ENCODE peak calls at places on chromosomes 11 and 22, in eight cellular contexts. M is A549; I is tibial nerve; R is uterus; Q is CD4-positive, CD25-positive, alpha-beta regulatory T cell; B is upper lobe of left lung; C is left lung; Y is esophagus squamous epithelium. O is an unnamed sample.

GRCh38 chr11:83649468-83649915 is 363.3 kb upstream of the CCDC90B start:
- DNase-seq in M (no peak), I (no peak), R (no peak), Q (no peak), B (no peak), C (no peak), Y (no peak), O (no peak)

GRCh38 chr11:11078344-11078743 is 220.5 kb upstream of the ZBED5 start:
- DNase-seq in M (peak; percentile 40), I (no peak), R (no peak), Q (no peak), B (no peak), C (no peak), Y (no peak), O (no peak)

GRCh38 chr22:23180893-23181762 is 819 bp downstream of the BCR start:
- DNase-seq in M (peak; percentile 26), I (no peak), R (no peak), Q (peak; percentile 43), B (peak; percentile 26), C (peak; percentile 86), Y (no peak), O (peak; percentile 21)

GRCh38 chr11:75492181-75492820 is 33.4 kb downstream of the GDPD5 start:
- DNase-seq in M (no peak), I (no peak), R (no peak), Q (peak; percentile 25), B (no peak), C (no peak), Y (no peak), O (no peak)

GRCh38 chr11:114345575-114346222 is 49.5 kb downstream of the NNMT start:
- DNase-seq in M (no peak), I (no peak), R (no peak), Q (no peak), B (no peak), C (no peak), Y (no peak), O (no peak)

GRCh38 chr11:79437274-79437980 is 3.4 kb downstream of the TENM4 start:
- DNase-seq in M (no peak), I (peak; percentile 43), R (peak; percentile 55), Q (no peak), B (peak; percentile 41), C (peak; percentile 88), Y (no peak), O (no peak)

GRCh38 chr11:82080160-82080559 is 653.5 kb downstream of the FAM181B start:
- DNase-seq in M (no peak), I (no peak), R (no peak), Q (no peak), B (no peak), C (no peak), Y (no peak), O (no peak)

GRCh38 chr11:33307984-33308383 is 50.8 kb downstream of the HIPK3 start:
- DNase-seq in M (no peak), I (no peak), R (no peak), Q (no peak), B (no peak), C (no peak), Y (no peak), O (no peak)

GRCh38 chr22:20626811-20627210 is 119.4 kb downstream of the MED15 start:
- DNase-seq in M (no peak), I (no peak), R (no peak), Q (no peak), B (no peak), C (no peak), Y (no peak), O (no peak)

GRCh38 chr22:44968736-44969135 is 41.1 kb downstream of the PHF21B start:
- DNase-seq in M (no peak), I (no peak), R (no peak), Q (no peak), B (no peak), C (no peak), Y (no peak), O (no peak)

GRCh38 chr11:74726547-74727182 is 4.6 kb downstream of the CHRDL2 start:
- DNase-seq in M (peak; percentile 74), I (peak; percentile 71), R (peak; percentile 81), Q (peak; percentile 53), B (peak; percentile 78), C (peak; percentile 86), Y (no peak), O (peak; percentile 35)

GRCh38 chr11:67165595-67165994 is 46.5 kb downstream of the KDM2A start:
- DNase-seq in M (no peak), I (no peak), R (no peak), Q (no peak), B (no peak), C (no peak), Y (no peak), O (no peak)

GRCh38 chr11:88300888-88301477 is 36.6 kb downstream of the CTSC start:
- DNase-seq in M (no peak), I (no peak), R (no peak), Q (no peak), B (peak; percentile 76), C (no peak), Y (no peak), O (no peak)

GRCh38 chr11:93652161-93652597 is 9.3 kb upstream of the CEP295 start:
- DNase-seq in M (peak; percentile 38), I (peak; percentile 65), R (no peak), Q (peak; percentile 23), B (no peak), C (no peak), Y (no peak), O (peak; percentile 39)

GRCh38 chr11:73661035-73661628 is 14.8 kb downstream of the PLEKHB1 start:
- DNase-seq in M (peak; percentile 78), I (peak; percentile 95), R (peak; percentile 88), Q (peak; percentile 75), B (peak; percentile 89), C (peak; percentile 98), Y (peak; percentile 33), O (peak; percentile 82)

GRCh38 chr11:12943276-12943675 is 65.8 kb upstream of the RASSF10 start:
- DNase-seq in M (no peak), I (no peak), R (no peak), Q (no peak), B (no peak), C (no peak), Y (no peak), O (no peak)

GRCh38 chr22:45112136-45112879 is 51.4 kb upstream of the NUP50 start:
- DNase-seq in M (no peak), I (no peak), R (no peak), Q (no peak), B (no peak), C (no peak), Y (no peak), O (no peak)

GRCh38 chr11:3222003-3222855 is 3.6 kb upstream of the MRGPRG start:
- DNase-seq in M (no peak), I (no peak), R (peak; percentile 11), Q (no peak), B (no peak), C (peak; percentile 76), Y (no peak), O (no peak)
- H3K9me3 ChIP-seq in M (no peaks in the 10 kb centered on the region), I (no peaks in the 10 kb centered on the region), R (no peaks in the 10 kb centered on the region), Q (no peaks in the 10 kb centered on the region), B (no peaks in the 10 kb centered on the region), C (no peaks in the 10 kb centered on the region), Y (no peaks in the 10 kb centered on the region), O (no peaks in the 10 kb centered on the region)

GRCh38 chr22:30889268-30889995 is 79.1 kb downstream of the MORC2 start:
- DNase-seq in M (no peak), I (no peak), R (no peak), Q (no peak), B (peak; percentile 14), C (no peak), Y (no peak), O (no peak)
- H3K4me1 ChIP-seq in M (no peaks in the 10 kb centered on the region), I (no peaks in the 10 kb centered on the region), R (no peaks in the 10 kb centered on the region), Q (peaks cover 10% of the 10 kb centered on the region), B (no peaks in the 10 kb centered on the region), C (no peaks in the 10 kb centered on the region), Y (no peaks in the 10 kb centered on the region), O (no peaks in the 10 kb centered on the region)

GRCh38 chr11:36292311-36292722 is 3.1 kb upstream of the COMMD9 start:
- DNase-seq in M (peak; percentile 35), I (no peak), R (no peak), Q (peak; percentile 43), B (no peak), C (no peak), Y (no peak), O (no peak)

GRCh38 chr11:36295926-36296325 is at the start of gene PRR5L:
- DNase-seq in M (no peak), I (no peak), R (no peak), Q (no peak), B (no peak), C (no peak), Y (no peak), O (no peak)

GRCh38 chr11:36300651-36301050 is 4.6 kb downstream of the PRR5L start:
- DNase-seq in M (no peak), I (peak; percentile 26), R (peak; percentile 28), Q (no peak), B (peak; percentile 45), C (peak; percentile 73), Y (no peak), O (no peak)

DNA sequence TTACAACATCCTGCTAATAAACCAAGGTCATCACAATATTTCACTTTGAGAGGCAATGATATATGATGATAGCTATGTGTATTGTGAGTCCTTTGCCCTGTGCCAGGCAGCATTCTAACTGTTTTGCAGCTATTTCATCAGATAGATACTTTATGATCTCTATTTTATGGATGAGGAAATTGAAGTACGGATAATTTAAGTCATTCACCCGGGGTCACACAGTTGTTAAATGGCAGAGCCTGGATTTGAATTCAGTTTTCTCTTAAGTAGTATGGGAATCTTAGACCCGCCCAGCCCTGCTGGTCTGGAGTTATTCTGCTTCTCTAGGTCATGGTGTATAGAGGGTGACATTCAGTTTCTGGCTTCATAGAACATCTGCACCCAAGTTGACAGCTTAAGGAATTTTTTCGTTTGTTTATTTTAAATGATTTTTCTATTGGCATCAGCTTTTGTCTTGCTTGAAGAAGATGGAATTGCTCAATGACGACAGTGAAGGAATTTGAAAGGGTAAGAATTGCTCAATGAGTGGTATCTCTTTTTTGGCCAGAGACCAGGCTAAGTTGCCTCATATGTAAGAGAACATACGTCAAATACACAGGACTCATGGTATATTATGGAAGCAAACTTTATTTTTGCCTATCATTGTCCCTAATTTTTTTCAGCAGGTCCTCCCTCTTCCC is 977 bp downstream of the PRR5L start:
- DNase-seq in M (no peak), I (peak; percentile 43), R (no peak), Q (no peak), B (no peak), C (no peak), Y (no peak), O (no peak)
- H3K9me3 ChIP-seq in M (no peaks in the 10 kb centered on the region), I (no peaks in the 10 kb centered on the region), R (no peaks in the 10 kb centered on the region), Q (no peaks in the 10 kb centered on the region), B (no peaks in the 10 kb centered on the region), C (no peaks in the 10 kb centered on the region), Y (no peaks in the 10 kb centered on the region), O (no peaks in the 10 kb centered on the region)

GRCh38 chr11:47375020-47375419 is 3.3 kb downstream of the SPI1 start:
- DNase-seq in M (no peak), I (no peak), R (no peak), Q (no peak), B (no peak), C (no peak), Y (no peak), O (no peak)

GRCh38 chr11:47366020-47366490 is 12.3 kb downstream of the SPI1 start:
- DNase-seq in M (no peak), I (no peak), R (no peak), Q (no peak), B (no peak), C (no peak), Y (no peak), O (no peak)

GRCh38 chr11:47373876-47374820 is 4.2 kb downstream of the SPI1 start:
- DNase-seq in M (peak; percentile 74), I (peak; percentile 79), R (peak; percentile 83), Q (peak; percentile 81), B (peak; percentile 86), C (peak; percentile 97), Y (no peak), O (peak; percentile 69)

GRCh38 chr11:47372422-47372821 is 5.9 kb downstream of the SPI1 start:
- DNase-seq in M (no peak), I (no peak), R (no peak), Q (no peak), B (no peak), C (no peak), Y (no peak), O (no peak)

GRCh38 chr11:47369676-47370075 is 8.7 kb downstream of the SPI1 start:
- DNase-seq in M (no peak), I (no peak), R (no peak), Q (no peak), B (no peak), C (no peak), Y (no peak), O (no peak)
- H3K4me1 ChIP-seq in M (peaks cover 8% of the 10 kb centered on the region), I (no peaks in the 10 kb centered on the region), R (no peaks in the 10 kb centered on the region), Q (peaks cover 6% of the 10 kb centered on the region), B (peaks cover 7% of the 10 kb centered on the region), C (peaks cover 78% of the 10 kb centered on the region), Y (no peaks in the 10 kb centered on the region), O (no peaks in the 10 kb centered on the region)